ENCODE peak calls at places on chromosomes 6 and 20, in nine cellular contexts. D is adrenal gland, R is ovary, W is pancreas, P is Panc1, H is AG04450, L is heart right ventricle, N is breast epithelium, B is mucosa of descending colon. M is an unnamed sample.

GRCh38 chr6:133699986-133700385 is 188.9 kb upstream of the TCF21 start:
- DNase-seq in D (no peak), R (no peak), W (no peak), P (no peak), H (no peak), L (no peak), N (no peak), B (no peak), M (no peak)

GRCh38 chr6:37474316-37474715 is 25.4 kb downstream of the CCDC167 start:
- DNase-seq in D (no peak), R (no peak), W (no peak), P (no peak), H (no peak), L (no peak), N (no peak), B (no peak), M (no peak)

GRCh38 chr6:111844376-111844775 is 28.9 kb downstream of the FYN start:
- DNase-seq in D (no peak), R (no peak), W (no peak), P (no peak), H (no peak), L (no peak), N (no peak), B (no peak), M (no peak)

GRCh38 chr20:51460569-51461265 is 81.8 kb downstream of the NFATC2 start:
- DNase-seq in D (no peak), R (no peak), W (no peak), P (no peak), H (no peak), L (no peak), N (no peak), B (no peak), M (no peak)

GRCh38 chr6:68967549-68968300 is 332.6 kb downstream of the ADGRB3 start:
- DNase-seq in D (peak; percentile 81), R (peak; percentile 46), W (peak; percentile 42), P (peak; percentile 52), H (peak; percentile 4), L (peak; percentile 59), N (peak; percentile 18), B (no peak), M (peak; percentile 8)

GRCh38 chr6:108897371-108897770 is 49.1 kb downstream of the ARMC2 start:
- DNase-seq in D (no peak), R (no peak), W (no peak), P (no peak), H (no peak), L (peak; percentile 50), N (no peak), B (no peak), M (peak; percentile 49)

GRCh38 chr6:52362443-52363221 is 681 bp downstream of the PAQR8 start:
- DNase-seq in D (peak; percentile 31), R (peak; percentile 69), W (peak; percentile 22), P (no peak), H (no peak), L (peak; percentile 25), N (no peak), B (peak; percentile 77), M (no peak)

GRCh38 chr20:35702824-35703695 is 3.9 kb downstream of the ROMO1 start:
- DNase-seq in D (no peak), R (no peak), W (no peak), P (no peak), H (no peak), L (no peak), N (no peak), B (no peak), M (no peak)

GRCh38 chr20:17617868-17618672 is 48.2 kb downstream of the DSTN start:
- DNase-seq in D (peak; percentile 26), R (no peak), W (peak; percentile 50), P (no peak), H (no peak), L (no peak), N (peak; percentile 66), B (no peak), M (no peak)

GRCh38 chr20:37297066-37297736 is 7.7 kb downstream of the MANBAL start:
- DNase-seq in D (peak; percentile 42), R (no peak), W (no peak), P (no peak), H (peak; percentile 34), L (no peak), N (peak; percentile 79), B (no peak), M (peak; percentile 95)

GRCh38 chr20:52312131-52312729 is 120.7 kb upstream of the ZFP64 start:
- DNase-seq in D (peak; percentile 62), R (no peak), W (peak; percentile 16), P (peak; percentile 45), H (peak; percentile 16), L (peak; percentile 40), N (peak; percentile 27), B (no peak), M (peak; percentile 38)

GRCh38 chr6:13272131-13273046 is 55.9 kb downstream of the TBC1D7 start:
- DNase-seq in D (peak; percentile 43), R (no peak), W (peak; percentile 49), P (no peak), H (no peak), L (peak; percentile 29), N (peak; percentile 20), B (peak; percentile 83), M (peak; percentile 54)

GRCh38 chr6:128554302-128554701 is 33.9 kb upstream of the PTPRK start:
- DNase-seq in D (no peak), R (no peak), W (no peak), P (no peak), H (no peak), L (peak; percentile 12), N (no peak), B (no peak), M (no peak)

GRCh38 chr6:155970878-155971702 is 515.5 kb upstream of the NOX3 start:
- DNase-seq in D (no peak), R (no peak), W (no peak), P (no peak), H (no peak), L (no peak), N (no peak), B (no peak), M (no peak)

GRCh38 chr6:21882066-21882465 is 288.5 kb downstream of the SOX4 start:
- DNase-seq in D (no peak), R (no peak), W (no peak), P (no peak), H (no peak), L (no peak), N (no peak), B (no peak), M (no peak)
- H3K9me3 ChIP-seq in D (no peaks in the 10 kb centered on the region), R (no peaks in the 10 kb centered on the region), W (no peaks in the 10 kb centered on the region), P (no peaks in the 10 kb centered on the region), H (peaks cover 3% of the 10 kb centered on the region), L (no peaks in the 10 kb centered on the region), N (no peaks in the 10 kb centered on the region), B (no peaks in the 10 kb centered on the region), M (no peaks in the 10 kb centered on the region)

GRCh38 chr20:53828673-53829085 is 235.0 kb upstream of the ZNF217 start:
- DNase-seq in D (no peak), R (no peak), W (peak; percentile 28), P (peak; percentile 67), H (peak; percentile 79), L (peak; percentile 63), N (peak; percentile 43), B (no peak), M (peak; percentile 91)
- TF ChIP-seq CTCF in D (no peak), R (no peak), W (no peak), P (no peak), H (peak; percentile 32), L (peak; percentile 12), N (no peak), B (no peak), M (no peak)

DNA sequence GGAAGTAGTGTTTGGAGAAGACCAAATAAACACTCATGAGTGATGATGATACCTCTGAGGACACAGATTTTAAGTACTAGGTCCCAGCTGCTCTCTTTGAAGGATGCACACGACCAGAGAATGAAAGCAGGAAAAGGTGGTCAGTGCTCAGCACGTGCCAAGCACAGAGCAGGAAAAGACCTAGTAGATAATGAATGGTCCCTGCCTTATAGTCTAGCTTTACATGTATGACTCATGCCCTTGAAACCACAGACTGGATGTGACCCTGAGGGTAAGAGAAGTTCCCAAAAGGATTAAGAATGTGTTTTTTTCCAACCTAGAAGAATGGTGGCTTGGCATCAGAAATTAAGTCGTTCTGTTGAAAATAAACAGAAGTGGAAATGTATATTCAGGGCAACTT is 2.8 kb upstream of the MC3R start:
- DNase-seq in D (no peak), R (no peak), W (no peak), P (no peak), H (no peak), L (no peak), N (no peak), B (no peak), M (no peak)
- H3K9me3 ChIP-seq in D (no peaks in the 10 kb centered on the region), R (no peaks in the 10 kb centered on the region), W (no peaks in the 10 kb centered on the region), P (no peaks in the 10 kb centered on the region), H (peaks cover 5% of the 10 kb centered on the region), L (no peaks in the 10 kb centered on the region), N (no peaks in the 10 kb centered on the region), B (no peaks in the 10 kb centered on the region), M (no peaks in the 10 kb centered on the region)

GRCh38 chr6:2037230-2037926 is 208.0 kb downstream of the GMDS start:
- DNase-seq in D (no peak), R (no peak), W (no peak), P (no peak), H (no peak), L (no peak), N (no peak), B (no peak), M (peak; percentile 9)
- TF ChIP-seq CTCF in D (no peak), R (no peak), W (no peak), P (peak; percentile 42), H (peak; percentile 28), L (no peak), N (no peak), B (no peak), M (no peak)

GRCh38 chr6:158337332-158337731 is 25.1 kb downstream of the TULP4 start:
- DNase-seq in D (no peak), R (no peak), W (peak; percentile 39), P (no peak), H (no peak), L (no peak), N (no peak), B (no peak), M (no peak)
- H3K9me3 ChIP-seq in D (no peaks in the 10 kb centered on the region), R (no peaks in the 10 kb centered on the region), W (no peaks in the 10 kb centered on the region), P (peaks cover 6% of the 10 kb centered on the region), H (no peaks in the 10 kb centered on the region), L (peaks cover 4% of the 10 kb centered on the region), N (no peaks in the 10 kb centered on the region), B (peaks cover 5% of the 10 kb centered on the region), M (peaks cover 3% of the 10 kb centered on the region)

DNA sequence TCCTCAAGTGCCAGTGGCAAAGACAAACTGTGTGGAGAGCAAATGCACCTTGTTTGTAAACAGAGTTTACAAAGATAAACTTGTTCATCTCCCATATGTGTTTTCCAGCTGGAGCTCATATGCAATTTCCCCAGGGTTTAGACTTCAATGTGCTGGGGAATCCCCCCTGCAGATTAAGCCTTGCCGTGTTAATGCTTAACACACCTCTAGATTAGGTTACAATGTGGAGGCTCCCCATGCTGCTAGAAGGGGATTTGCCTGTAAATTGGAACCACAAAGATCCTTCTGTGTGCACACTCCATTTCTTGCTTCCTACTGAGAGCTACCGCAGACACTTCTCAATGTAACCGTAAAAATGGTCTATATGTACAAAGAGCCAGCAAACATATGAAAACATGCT is 263.1 kb downstream of the TBX18 start:
- DNase-seq in D (no peak), R (no peak), W (no peak), P (no peak), H (no peak), L (no peak), N (no peak), B (no peak), M (no peak)
- TF ChIP-seq CTCF in D (no peak), R (no peak), W (no peak), P (no peak), H (no peak), L (no peak), N (no peak), B (no peak), M (no peak)